ENCODE peak calls at places on chromosomes 7 and 10, in six cellular contexts. J is cardiac fibroblast, Z is esophagus squamous epithelium, N is type B pancreatic cell, X is WERI-Rb-1, Y is keratinocyte. E is an unnamed sample.

GRCh38 chr7:23298141-23298851 is 843 bp upstream of the MALSU1 start:
- DNase-seq in J (peak), Z (no peak), N (no peak), X (peak), Y (no peak), E (no peak)

GRCh38 chr10:102602272-102603045 is 41.8 kb upstream of the TRIM8 start:
- DNase-seq in J (peak), Z (no peak), N (no peak), X (no peak), Y (no peak), E (no peak)

GRCh38 chr7:5523052-5523711 is 99.5 kb upstream of the TNRC18 start:
- DNase-seq in J (peak), Z (no peak), N (no peak), X (no peak), Y (no peak), E (no peak)

GRCh38 chr7:134587736-134588135 is 38.8 kb downstream of the AKR1B15 start:
- DNase-seq in J (peak), Z (no peak), N (no peak), X (no peak), Y (no peak), E (no peak)

GRCh38 chr7:77393261-77393660 is 22.9 kb downstream of the GSAP start:
- DNase-seq in J (no peak), Z (no peak), N (no peak), X (no peak), Y (peak), E (no peak)

GRCh38 chr7:77811895-77812685 is 13.5 kb downstream of the PHTF2 start:
- DNase-seq in J (peak), Z (no peak), N (no peak), X (no peak), Y (no peak), E (no peak)

GRCh38 chr10:126519188-126519587 is 130.9 kb upstream of the ADAM12 start:
- DNase-seq in J (no peak), Z (no peak), N (no peak), X (no peak), Y (no peak), E (no peak)

GRCh38 chr10:118241229-118242137 is 100.6 kb downstream of the FAM204A start:
- DNase-seq in J (peak), Z (no peak), N (peak), X (peak), Y (no peak), E (peak)

GRCh38 chr10:130806426-130806825 is 505.1 kb downstream of the TCERG1L start:
- DNase-seq in J (no peak), Z (no peak), N (peak), X (no peak), Y (no peak), E (no peak)

GRCh38 chr10:63464402-63465292 is 1.1 kb downstream of the JMJD1C start:
- DNase-seq in J (peak), Z (no peak), N (no peak), X (no peak), Y (no peak), E (no peak)

GRCh38 chr10:3763035-3763456 is 22.0 kb downstream of the KLF6 start:
- DNase-seq in J (no peak), Z (no peak), N (no peak), X (no peak), Y (no peak), E (no peak)

GRCh38 chr10:77386833-77387232 is 250.8 kb downstream of the KCNMA1 start:
- DNase-seq in J (peak), Z (no peak), N (no peak), X (no peak), Y (no peak), E (no peak)

GRCh38 chr7:116949941-116950801 is 3.1 kb upstream of the ST7 start:
- DNase-seq in J (no peak), Z (no peak), N (no peak), X (no peak), Y (no peak), E (no peak)

GRCh38 chr7:106283501-106283830 is 1.3 kb downstream of the NAMPT start:
- DNase-seq in J (peak), Z (no peak), N (no peak), X (no peak), Y (no peak), E (no peak)

GRCh38 chr7:43575506-43575905 is 7.4 kb upstream of the STK17A start:
- DNase-seq in J (no peak), Z (no peak), N (no peak), X (no peak), Y (no peak), E (no peak)

GRCh38 chr7:43394441-43395130 is 188.3 kb upstream of the STK17A start:
- DNase-seq in J (no peak), Z (no peak), N (no peak), X (no peak), Y (peak), E (no peak)

GRCh38 chr10:13195016-13195415 is 33.7 kb downstream of the MCM10 start:
- DNase-seq in J (no peak), Z (no peak), N (no peak), X (no peak), Y (no peak), E (no peak)

GRCh38 chr7:25786958-25787730 is 364.9 kb upstream of the NFE2L3 start:
- DNase-seq in J (no peak), Z (no peak), N (no peak), X (no peak), Y (no peak), E (no peak)

GRCh38 chr10:101311440-101312067 is 42.4 kb upstream of the BTRC start:
- DNase-seq in J (peak), Z (no peak), N (no peak), X (no peak), Y (no peak), E (no peak)

GRCh38 chr7:149725916-149726315 is 47.5 kb downstream of the ZNF467 start:
- DNase-seq in J (no peak), Z (no peak), N (no peak), X (no peak), Y (no peak), E (no peak)

GRCh38 chr7:158741294-158741666 is 36.7 kb upstream of the NCAPG2 start:
- DNase-seq in J (no peak), Z (no peak), N (peak), X (no peak), Y (no peak), E (no peak)

GRCh38 chr7:24821045-24821853 is 64.0 kb upstream of the GSDME start:
- DNase-seq in J (peak), Z (peak), N (no peak), X (no peak), Y (no peak), E (peak)

GRCh38 chr7:55550010-55550409 is 22.3 kb downstream of the VOPP1 start:
- DNase-seq in J (no peak), Z (no peak), N (no peak), X (no peak), Y (no peak), E (peak)

GRCh38 chr10:43863859-43864591 is 215.3 kb upstream of the ZNF32 start:
- DNase-seq in J (peak), Z (no peak), N (no peak), X (no peak), Y (no peak), E (peak)

GRCh38 chr7:75915416-75916156 is 631 bp downstream of the POR start:
- DNase-seq in J (peak), Z (no peak), N (no peak), X (no peak), Y (no peak), E (peak)

GRCh38 chr7:99037327-99037940 is 106.5 kb downstream of the SMURF1 start:
- DNase-seq in J (no peak), Z (no peak), N (no peak), X (no peak), Y (no peak), E (no peak)

GRCh38 chr7:104627516-104627915 is 299.1 kb downstream of the LHFPL3 start:
- DNase-seq in J (peak), Z (no peak), N (no peak), X (no peak), Y (no peak), E (no peak)

GRCh38 chr10:61904711-61905445 is 3.4 kb downstream of the ARID5B start:
- DNase-seq in J (peak), Z (no peak), N (no peak), X (no peak), Y (peak), E (no peak)

GRCh38 chr10:128069351-128070051 is 56.7 kb downstream of the MKI67 start:
- DNase-seq in J (peak), Z (no peak), N (no peak), X (peak), Y (no peak), E (peak)

GRCh38 chr10:31873724-31874123 is 54.9 kb downstream of the ARHGAP12 start:
- DNase-seq in J (no peak), Z (no peak), N (no peak), X (no peak), Y (no peak), E (no peak)

GRCh38 chr10:49498465-49498864 is 40.5 kb downstream of the ERCC6 start:
- DNase-seq in J (no peak), Z (no peak), N (no peak), X (no peak), Y (no peak), E (no peak)

GRCh38 chr7:918118-918425 is 36.4 kb downstream of the ADAP1 start:
- DNase-seq in J (no peak), Z (no peak), N (no peak), X (no peak), Y (no peak), E (no peak)

GRCh38 chr7:73905360-73905759 is 44.4 kb downstream of the TMEM270 start:
- DNase-seq in J (no peak), Z (no peak), N (no peak), X (no peak), Y (no peak), E (no peak)

GRCh38 chr10:100100651-100101525 is 19.2 kb upstream of the CPN1 start:
- DNase-seq in J (peak), Z (no peak), N (no peak), X (peak), Y (no peak), E (no peak)
- TF ChIP-seq CTCF in J (no peak), Z (no peak), N (peak), X (peak), Y (peak), E (no peak)

GRCh38 chr10:97444212-97444611 is 1.6 kb downstream of the EXOSC1 start:
- DNase-seq in J (no peak), Z (no peak), N (no peak), X (no peak), Y (no peak), E (no peak)

GRCh38 chr10:97450828-97451227 is 4.9 kb downstream of the ZDHHC16 start:
- DNase-seq in J (no peak), Z (no peak), N (no peak), X (no peak), Y (no peak), E (no peak)

GRCh38 chr10:97445357-97445721 is 467 bp downstream of the EXOSC1 start:
- DNase-seq in J (no peak), Z (no peak), N (no peak), X (no peak), Y (no peak), E (no peak)

GRCh38 chr10:97442277-97442676 is 3.5 kb downstream of the EXOSC1 start:
- DNase-seq in J (no peak), Z (no peak), N (no peak), X (no peak), Y (no peak), E (no peak)

GRCh38 chr10:97445722-97446639 is at the start of the genes EXOSC1 and ZDHHC16:
- DNase-seq in J (peak), Z (peak), N (peak), X (peak), Y (no peak), E (peak)
- TF ChIP-seq CTCF in J (no peak), Z (no peak), N (no peak), X (no peak), Y (no peak), E (no peak)

GRCh38 chr7:45111298-45112223 is at the start of gene TBRG4:
- DNase-seq in J (peak), Z (peak), N (peak), X (peak), Y (peak), E (peak)
- TF ChIP-seq CTCF in J (peak), Z (no peak), N (peak), X (peak), Y (no peak), E (no peak)

GRCh38 chr10:123289432-123289831 is 135.2 kb downstream of the BUB3 start:
- DNase-seq in J (no peak), Z (no peak), N (no peak), X (no peak), Y (no peak), E (no peak)

GRCh38 chr10:123278445-123278844 is 124.2 kb downstream of the BUB3 start:
- DNase-seq in J (no peak), Z (no peak), N (no peak), X (no peak), Y (no peak), E (no peak)

GRCh38 chr10:123287594-123288247 is 133.5 kb downstream of the BUB3 start:
- DNase-seq in J (no peak), Z (no peak), N (no peak), X (no peak), Y (peak), E (no peak)

DNA sequence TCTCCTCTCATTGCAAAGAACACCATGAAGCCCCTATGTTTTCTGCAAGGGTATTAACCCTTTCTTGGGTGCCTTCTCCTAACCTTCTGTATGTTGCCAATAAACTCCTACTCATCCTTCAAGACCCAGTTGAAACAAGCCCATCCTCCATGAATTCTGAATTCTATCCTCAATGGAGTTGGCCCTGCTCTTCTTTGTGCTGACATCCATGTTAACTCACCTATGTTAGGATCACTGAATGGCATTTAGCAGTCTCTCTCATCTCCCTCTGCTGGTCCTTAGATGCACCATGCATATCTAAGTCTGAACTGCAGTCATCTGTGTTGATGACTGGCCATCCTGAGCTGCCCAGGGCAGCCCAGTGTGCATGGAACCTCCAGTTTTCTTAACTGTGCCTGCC is 129.8 kb downstream of the BUB3 start:
- DNase-seq in J (no peak), Z (no peak), N (no peak), X (no peak), Y (no peak), E (no peak)
- TF ChIP-seq CTCF in J (no peak), Z (no peak), N (peak), X (peak), Y (peak), E (no peak)

GRCh38 chr7:36283711-36284130 is 105.9 kb upstream of the ANLN start:
- DNase-seq in J (no peak), Z (peak), N (no peak), X (no peak), Y (no peak), E (peak)
- TF ChIP-seq CTCF in J (no peak), Z (no peak), N (no peak), X (no peak), Y (no peak), E (no peak)

DNA sequence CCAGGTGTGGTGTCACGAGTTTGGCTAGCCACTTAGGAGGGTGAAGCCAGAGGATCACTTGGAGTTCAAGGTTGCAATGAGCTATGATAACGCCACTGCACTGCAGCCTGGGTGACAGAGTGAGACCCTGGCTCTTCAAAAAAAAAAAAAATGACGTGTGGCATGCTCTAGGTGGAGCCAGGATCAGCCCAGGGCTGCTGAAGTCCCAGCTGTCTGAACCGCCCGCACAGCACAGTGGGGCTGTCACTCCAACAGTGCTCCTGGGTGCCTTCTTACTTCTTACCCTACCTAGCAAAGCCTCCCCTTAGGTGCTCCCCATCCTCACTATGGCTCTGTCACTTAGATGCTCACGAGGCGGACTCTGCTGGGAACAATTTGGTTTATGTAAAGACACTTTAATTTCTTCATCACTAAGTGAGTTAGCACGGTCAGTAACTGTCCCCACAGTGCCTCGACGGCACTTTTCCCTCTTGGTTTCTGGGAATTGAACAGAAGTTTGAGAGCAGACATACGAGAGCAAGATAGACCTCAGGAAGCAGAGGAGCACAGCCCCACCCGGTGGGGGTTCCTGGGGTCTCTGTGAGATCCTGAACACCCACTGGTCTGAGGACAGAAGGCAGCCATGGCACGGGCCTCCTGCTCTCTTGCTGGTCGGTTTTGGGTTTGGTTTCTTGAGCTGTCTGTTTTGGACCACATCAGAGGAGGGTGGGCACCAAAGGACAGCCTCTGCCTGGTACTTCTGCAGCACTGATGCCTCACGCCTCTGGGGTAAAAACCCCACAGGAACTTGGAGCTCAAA is 66.2 kb upstream of the BTBD16 start:
- DNase-seq in J (no peak), Z (no peak), N (no peak), X (no peak), Y (no peak), E (no peak)
- TF ChIP-seq CTCF in J (no peak), Z (no peak), N (no peak), X (peak), Y (no peak), E (no peak)

DNA sequence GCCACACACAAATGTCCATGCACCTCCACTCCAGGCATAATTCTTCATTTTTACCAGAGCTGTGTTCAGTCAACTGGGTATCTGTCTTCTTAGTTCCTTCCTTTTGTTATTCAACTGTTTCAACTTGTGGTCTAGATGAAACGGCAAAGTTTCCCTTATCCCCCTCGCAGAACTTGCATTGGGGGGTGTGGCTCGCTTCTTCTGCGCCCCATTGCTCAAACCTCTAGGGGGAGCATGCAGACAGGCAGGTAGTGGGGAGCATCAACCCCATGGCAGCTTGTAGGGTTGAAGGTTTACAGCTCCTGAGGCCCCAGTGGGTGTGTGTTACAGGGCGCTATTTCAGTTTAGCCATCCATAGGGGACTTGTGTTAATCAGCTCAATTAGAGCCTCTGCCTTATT is 38.3 kb upstream of the COBL start:
- DNase-seq in J (no peak), Z (no peak), N (no peak), X (peak), Y (no peak), E (no peak)
- TF ChIP-seq CTCF in J (no peak), Z (no peak), N (no peak), X (peak), Y (no peak), E (no peak)

GRCh38 chr7:30027065-30027456 is 559 bp upstream of the FKBP14 start:
- DNase-seq in J (peak), Z (no peak), N (no peak), X (no peak), Y (peak), E (no peak)

GRCh38 chr7:30027915-30028748 is at the start of gene PLEKHA8:
- DNase-seq in J (peak), Z (peak), N (peak), X (peak), Y (no peak), E (peak)

GRCh38 chr7:30029696-30030095 is 1.5 kb downstream of the PLEKHA8 start:
- DNase-seq in J (no peak), Z (no peak), N (no peak), X (no peak), Y (no peak), E (no peak)

GRCh38 chr7:30026229-30027064 is at the start of gene FKBP14:
- DNase-seq in J (peak), Z (peak), N (peak), X (peak), Y (peak), E (peak)

DNA sequence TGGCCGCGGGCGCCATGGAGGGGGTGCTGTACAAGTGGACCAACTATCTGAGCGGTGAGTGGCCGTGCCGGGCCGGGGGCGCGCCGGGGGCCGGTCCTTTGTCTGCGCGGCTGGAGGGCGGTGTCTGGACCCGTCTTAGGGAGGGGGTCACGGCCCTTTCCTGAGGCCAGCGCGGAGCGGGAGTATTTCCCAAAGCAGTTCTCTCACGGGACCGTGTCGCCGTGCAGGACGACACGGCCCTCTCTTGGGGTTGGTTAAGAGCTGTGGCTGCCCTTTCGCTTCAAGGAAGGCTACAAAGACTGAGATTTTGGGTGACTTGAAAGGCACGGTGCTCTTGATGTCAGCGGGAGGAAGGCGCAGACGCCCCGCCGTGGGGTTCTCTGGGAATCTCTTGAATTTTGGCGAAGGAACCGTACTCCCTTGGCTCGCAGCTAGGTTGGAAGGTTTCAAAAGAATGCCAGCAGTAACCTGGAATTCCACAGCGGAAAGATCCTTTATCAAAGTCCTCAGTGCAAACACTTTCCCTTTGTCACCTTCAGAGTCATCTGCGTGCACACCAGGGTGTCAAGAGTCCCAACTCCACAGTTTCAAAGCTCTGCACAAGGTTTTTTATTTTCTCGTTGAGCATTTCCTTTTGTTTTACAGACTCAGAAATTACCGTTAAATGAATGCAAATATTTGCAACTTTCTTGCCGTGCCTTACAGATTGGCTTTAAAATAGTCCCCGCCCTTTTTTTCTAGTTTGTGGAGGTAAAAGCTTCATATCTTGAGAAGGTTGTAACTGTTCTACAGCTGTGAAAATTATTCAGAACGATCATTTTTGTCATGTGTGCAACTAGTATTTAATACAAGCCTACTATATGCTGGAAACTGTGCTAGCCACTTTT is 780 bp downstream of the PLEKHA8 start:
- DNase-seq in J (peak), Z (no peak), N (no peak), X (peak), Y (no peak), E (no peak)
- TF ChIP-seq CTCF in J (peak), Z (no peak), N (no peak), X (no peak), Y (no peak), E (no peak)